ENCODE peak calls at places on chromosomes 6 and 20, in four cellular contexts. T, Y, B and J are unnamed samples.
A peak's percentile ranks its signal among the peaks of the same experiment; 100 is the strongest.

GRCh38 chr6:145551164-145551563 is 184.2 kb downstream of the EPM2A start:
- DNase-seq in T (no peak), Y (peak; percentile 8), B (no peak), J (no peak)

GRCh38 chr6:35782424-35782823 is 1.6 kb downstream of the CLPSL1 start:
- DNase-seq in T (peak; percentile 63), Y (no peak), B (no peak), J (no peak)

GRCh38 chr6:110720066-110720465 is 95.2 kb downstream of the CDK19 start:
- DNase-seq in T (peak; percentile 50), Y (no peak), B (no peak), J (no peak)

GRCh38 chr6:90025418-90026089 is 131.3 kb downstream of the GJA10 start:
- DNase-seq in T (peak; percentile 86), Y (peak; percentile 97), B (no peak), J (peak; percentile 94)

GRCh38 chr20:45343867-45344721 is 4.1 kb downstream of the SDC4 start:
- DNase-seq in T (peak; percentile 91), Y (peak; percentile 93), B (peak; percentile 97), J (peak; percentile 73)

GRCh38 chr6:125287718-125288117 is 14.0 kb downstream of the HDDC2 start:
- DNase-seq in T (no peak), Y (no peak), B (no peak), J (no peak)

GRCh38 chr6:37135835-37136694 is 33.9 kb upstream of the PIM1 start:
- DNase-seq in T (peak; percentile 67), Y (no peak), B (no peak), J (no peak)

GRCh38 chr6:35148167-35148741 is 7.1 kb upstream of the TCP11 start:
- DNase-seq in T (peak; percentile 48), Y (peak; percentile 77), B (no peak), J (peak; percentile 58)

GRCh38 chr20:45037050-45037449 is 63.9 kb downstream of the KCNS1 start:
- DNase-seq in T (peak; percentile 43), Y (peak; percentile 63), B (no peak), J (no peak)

GRCh38 chr20:61628901-61629300 is 376.8 kb downstream of the CDH4 start:
- DNase-seq in T (peak; percentile 27), Y (no peak), B (peak; percentile 83), J (peak; percentile 22)

GRCh38 chr20:8473459-8473858 is 341.4 kb downstream of the PLCB1 start:
- DNase-seq in T (no peak), Y (peak; percentile 60), B (no peak), J (peak; percentile 1)

GRCh38 chr6:40550096-40550731 is 37.0 kb downstream of the LRFN2 start:
- DNase-seq in T (peak; percentile 19), Y (peak; percentile 59), B (no peak), J (peak; percentile 13)

GRCh38 chr6:46690126-46690525 is 2.4 kb downstream of the TDRD6 start:
- DNase-seq in T (no peak), Y (no peak), B (no peak), J (no peak)

GRCh38 chr6:117050301-117050700 is 173.3 kb downstream of the RFX6 start:
- DNase-seq in T (no peak), Y (no peak), B (no peak), J (no peak)

GRCh38 chr6:169932491-169932890 is 181.1 kb downstream of the ERMARD start:
- DNase-seq in T (no peak), Y (no peak), B (no peak), J (no peak)

GRCh38 chr6:43055966-43056365 is 2.3 kb upstream of the CUL7 start:
- DNase-seq in T (no peak), Y (no peak), B (no peak), J (no peak)

GRCh38 chr6:46491789-46492547 is 719 bp upstream of the RCAN2 start:
- DNase-seq in T (peak; percentile 33), Y (peak; percentile 1), B (no peak), J (no peak)

GRCh38 chr6:89970609-89971337 is 76.5 kb downstream of the GJA10 start:
- DNase-seq in T (peak; percentile 45), Y (peak; percentile 74), B (no peak), J (no peak)

GRCh38 chr6:88472731-88473130 is 306.6 kb upstream of the CNR1 start:
- DNase-seq in T (no peak), Y (no peak), B (no peak), J (no peak)

GRCh38 chr6:89520730-89521129 is 87.8 kb downstream of the ANKRD6 start:
- DNase-seq in T (no peak), Y (no peak), B (no peak), J (no peak)

GRCh38 chr6:38012573-38012972 is 193.0 kb downstream of the ZFAND3 start:
- DNase-seq in T (peak; percentile 30), Y (peak; percentile 67), B (no peak), J (no peak)

GRCh38 chr6:85670573-85670972 is 27.9 kb upstream of the SYNCRIP start:
- DNase-seq in T (peak; percentile 49), Y (peak; percentile 55), B (no peak), J (peak; percentile 42)

GRCh38 chr6:149513915-149514314 is 29.1 kb upstream of the ZC3H12D start:
- DNase-seq in T (no peak), Y (no peak), B (no peak), J (no peak)

GRCh38 chr6:23031986-23032385 is 462.6 kb downstream of the HDGFL1 start:
- DNase-seq in T (no peak), Y (peak; percentile 66), B (no peak), J (no peak)

GRCh38 chr20:35025116-35025515 is 67.5 kb downstream of the TRPC4AP start:
- DNase-seq in T (no peak), Y (no peak), B (no peak), J (no peak)

GRCh38 chr20:35034150-35034549 is 58.5 kb downstream of the TRPC4AP start:
- DNase-seq in T (no peak), Y (no peak), B (no peak), J (no peak)

DNA sequence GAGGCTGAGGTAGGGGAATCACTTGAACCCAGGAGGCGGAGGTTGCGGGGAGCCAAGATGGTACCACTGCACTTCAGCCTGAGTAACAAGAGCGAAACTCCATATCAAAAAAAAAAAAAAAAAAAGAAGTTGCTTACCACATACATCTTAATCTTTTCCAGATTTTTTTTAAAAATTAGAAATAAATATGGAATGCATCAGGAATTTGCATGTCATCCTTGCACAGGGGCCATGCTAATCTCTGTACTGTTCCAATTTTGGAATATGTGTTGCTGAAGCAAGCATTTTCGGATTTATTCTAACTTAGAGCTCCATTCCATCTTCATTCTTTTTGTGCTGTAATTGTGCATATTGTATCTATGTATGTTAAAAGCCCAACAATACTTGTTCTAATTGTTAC is 62.5 kb downstream of the TRPC4AP start:
- DNase-seq in T (no peak), Y (no peak), B (no peak), J (no peak)
- H3K4me3 ChIP-seq in T (no peak overlapping the region), Y (no peak overlapping the region), B (no peak overlapping the region), J (no peak overlapping the region)

DNA sequence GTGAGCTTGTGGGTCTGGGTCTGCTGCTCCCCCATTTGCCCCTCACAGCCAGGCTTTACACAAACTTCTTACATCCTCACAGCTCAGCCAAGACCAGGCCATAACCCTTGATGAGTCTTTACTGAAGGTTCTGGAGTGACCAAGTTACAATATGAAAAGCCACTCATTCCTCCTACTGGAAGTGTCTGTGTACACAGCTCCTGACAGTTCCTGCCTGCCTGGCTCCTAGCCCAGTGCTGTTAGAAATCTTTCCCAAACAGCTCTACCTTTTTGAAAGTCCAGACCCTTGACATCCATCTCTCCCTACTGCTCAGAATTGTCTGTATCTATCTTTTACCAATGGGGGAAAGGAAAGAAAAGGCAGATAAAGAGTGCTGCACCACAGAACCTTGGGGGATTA is 106.9 kb downstream of the PAX1 start:
- DNase-seq in T (no peak), Y (no peak), B (no peak), J (no peak)
- H3K4me3 ChIP-seq in T (no peak overlapping the region), Y (no peak overlapping the region), B (no peak overlapping the region), J (no peak overlapping the region)

DNA sequence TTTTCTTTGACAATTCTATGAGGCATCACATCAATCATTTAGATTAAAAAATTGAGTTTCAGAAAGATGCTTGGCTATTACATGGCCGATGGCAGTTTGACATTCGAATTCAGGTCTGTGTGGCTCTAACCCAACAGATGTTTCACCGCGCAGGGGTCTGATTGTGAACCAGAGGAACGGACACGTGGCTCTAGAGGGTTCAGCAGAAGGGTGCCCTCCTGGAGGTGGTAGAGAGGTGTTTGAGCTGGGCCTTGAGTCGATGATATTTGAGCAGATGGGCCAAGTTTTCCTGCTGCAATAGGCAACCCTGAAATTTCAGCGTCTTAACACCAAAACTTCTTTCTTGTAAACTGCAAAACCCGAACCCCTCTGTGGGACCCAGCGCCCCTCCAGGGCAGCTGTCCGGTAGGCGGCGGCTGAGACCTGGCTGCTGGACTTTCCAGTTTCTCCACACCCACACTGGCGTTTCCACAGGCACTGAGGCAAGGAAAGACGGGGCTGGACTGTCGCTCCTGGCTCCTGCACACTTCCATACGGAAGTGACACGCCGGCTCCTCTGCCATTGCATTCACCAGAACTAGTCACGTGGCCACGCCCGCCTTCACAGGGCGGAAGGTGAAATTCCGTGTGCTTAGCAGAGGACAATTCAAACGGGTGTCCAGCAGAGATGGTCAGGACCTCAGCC is 11.3 kb upstream of the AFDN start:
- DNase-seq in T (no peak), Y (no peak), B (no peak), J (no peak)
- H3K4me3 ChIP-seq in T (no peak overlapping the region), Y (no peak overlapping the region), B (peak overlapping the region; percentile 22), J (no peak overlapping the region)

GRCh38 chr6:70150521-70150920 is 152.4 kb downstream of the COL9A1 start:
- DNase-seq in T (no peak), Y (no peak), B (no peak), J (peak; percentile 22)

GRCh38 chr6:70149209-70149788 is 153.6 kb downstream of the COL9A1 start:
- DNase-seq in T (no peak), Y (no peak), B (no peak), J (no peak)

GRCh38 chr6:70152786-70153185 is 150.1 kb downstream of the COL9A1 start:
- DNase-seq in T (no peak), Y (no peak), B (no peak), J (no peak)

DNA sequence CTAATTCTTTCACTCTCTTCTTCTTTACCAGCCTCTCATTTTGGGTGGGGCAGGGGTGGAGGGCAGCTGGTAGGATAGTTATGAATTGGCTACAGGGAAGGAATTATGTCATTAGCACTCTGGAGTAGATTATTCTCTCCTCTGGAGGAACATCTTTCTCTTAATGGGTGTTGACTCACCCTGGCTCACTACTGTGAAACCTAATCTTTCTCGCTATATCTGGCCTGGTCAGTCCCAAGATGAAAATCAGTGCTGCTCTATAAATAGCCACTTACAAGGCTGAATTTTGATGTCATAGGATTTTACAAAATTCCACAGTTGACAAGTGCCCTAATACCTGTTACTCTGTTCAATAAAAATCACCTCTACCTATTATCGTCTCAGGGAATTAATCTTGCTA is 151.3 kb downstream of the COL9A1 start:
- DNase-seq in T (no peak), Y (no peak), B (no peak), J (peak; percentile 41)
- H3K4me3 ChIP-seq in T (no peak overlapping the region), Y (no peak overlapping the region), B (no peak overlapping the region), J (no peak overlapping the region)